ENCODE peak calls at places on chromosomes 7 and 10, in four cellular contexts. Y, Z, F and R are unnamed samples.
A peak's percentile ranks its signal among the peaks of the same experiment; 100 is the strongest.

GRCh38 chr10:112335104-112335840 is 38.6 kb upstream of the ACSL5 start:
- DNase-seq in Y (no peak), Z (no peak), F (no peak), R (no peak)

GRCh38 chr7:30861612-30862011 is 50.0 kb upstream of the AQP1 start:
- DNase-seq in Y (no peak), Z (no peak), F (no peak), R (no peak)

GRCh38 chr10:44069573-44069972 is 315.3 kb downstream of the CXCL12 start:
- DNase-seq in Y (no peak), Z (no peak), F (no peak), R (no peak)

GRCh38 chr10:24219963-24220362 is 11.0 kb downstream of the KIAA1217 start:
- DNase-seq in Y (no peak), Z (no peak), F (no peak), R (no peak)

GRCh38 chr10:15202639-15203038 is 34.1 kb upstream of the NMT2 start:
- DNase-seq in Y (no peak), Z (no peak), F (no peak), R (no peak)

GRCh38 chr10:129962092-129962494 is 2.0 kb downstream of the EBF3 start:
- DNase-seq in Y (no peak), Z (no peak), F (no peak), R (no peak)

GRCh38 chr7:44216521-44217030 is 15.8 kb downstream of the YKT6 start:
- DNase-seq in Y (peak; percentile 6), Z (no peak), F (no peak), R (no peak)

GRCh38 chr7:151795168-151795754 is 81.7 kb downstream of the PRKAG2 start:
- DNase-seq in Y (peak; percentile 9), Z (no peak), F (no peak), R (no peak)

GRCh38 chr7:83394776-83395175 is 232.1 kb upstream of the PCLO start:
- DNase-seq in Y (no peak), Z (no peak), F (no peak), R (no peak)

GRCh38 chr10:114487815-114488536 is 83.7 kb upstream of the AFAP1L2 start:
- DNase-seq in Y (no peak), Z (no peak), F (no peak), R (no peak)

GRCh38 chr10:131824371-131825149 is 76.2 kb upstream of the PPP2R2D start:
- DNase-seq in Y (peak; percentile 26), Z (no peak), F (no peak), R (no peak)

GRCh38 chr10:11798862-11799735 is 24.1 kb upstream of the PROSER2 start:
- DNase-seq in Y (no peak), Z (no peak), F (no peak), R (no peak)

DNA sequence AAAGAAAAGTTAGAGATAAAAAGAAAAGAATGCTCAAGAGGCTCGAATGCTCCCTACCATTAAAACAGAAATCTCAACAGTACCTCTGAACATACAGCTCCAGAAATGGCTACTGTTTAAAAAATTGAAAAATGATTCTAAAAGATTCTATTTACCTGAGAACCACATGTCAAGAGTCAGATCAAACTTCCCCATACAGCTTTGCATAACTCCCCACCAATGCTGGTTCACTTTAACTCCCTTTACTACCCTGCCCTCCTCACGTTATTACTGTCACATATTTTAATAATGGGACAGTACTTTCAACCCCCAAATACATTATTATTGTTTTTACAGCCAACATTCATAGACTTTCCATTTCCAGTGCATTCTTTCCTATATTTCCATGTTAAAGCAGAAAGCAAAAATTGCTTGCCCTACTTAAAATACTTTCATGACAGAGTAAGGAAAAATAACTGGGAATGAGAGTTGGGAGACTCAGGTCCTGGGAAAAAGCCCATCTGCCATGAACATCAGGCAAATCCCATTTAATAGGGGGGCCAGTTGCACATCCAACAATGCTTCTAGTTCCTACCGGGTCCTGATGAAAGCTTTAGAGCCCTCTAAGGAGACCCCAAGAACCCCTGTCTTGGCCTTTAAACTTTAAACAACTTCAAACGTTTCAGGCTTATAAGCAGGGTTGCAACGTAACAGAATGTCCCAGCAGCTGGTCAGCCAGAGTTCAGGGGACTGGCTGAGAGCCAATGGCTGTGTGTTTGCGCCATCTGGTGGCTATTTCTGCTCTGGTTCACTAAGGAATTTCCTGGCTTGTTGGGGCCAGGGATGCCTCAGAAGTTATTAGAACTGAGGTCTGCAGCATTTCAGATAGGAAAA is 247.4 kb downstream of the ELMO1 start:
- DNase-seq in Y (peak; percentile 85), Z (no peak), F (peak; percentile 73), R (peak; percentile 64)
- TF ChIP-seq NR2C2 in Y (no peak), Z (no peak), F (no peak), R (no peak)

GRCh38 chr10:120460191-120460590 is 3.2 kb downstream of the PLPP4 start:
- DNase-seq in Y (no peak), Z (no peak), F (no peak), R (no peak)
- TF ChIP-seq NR2C2 in Y (no peak), Z (no peak), F (no peak), R (no peak)

GRCh38 chr7:27409776-27410175 is 167.2 kb downstream of the EVX1 start:
- DNase-seq in Y (no peak), Z (no peak), F (no peak), R (no peak)
- TF ChIP-seq NR2C2 in Y (no peak), Z (no peak), F (no peak), R (no peak)

GRCh38 chr7:14685112-14685511 is 217.4 kb downstream of the DGKB start:
- DNase-seq in Y (no peak), Z (no peak), F (no peak), R (no peak)
- TF ChIP-seq NR2C2 in Y (no peak), Z (no peak), F (no peak), R (no peak)

GRCh38 chr10:78065616-78066410 is 32.1 kb downstream of the RPS24 start:
- DNase-seq in Y (no peak), Z (no peak), F (no peak), R (no peak)
- TF ChIP-seq NR2C2 in Y (no peak), Z (no peak), F (no peak), R (no peak)

DNA sequence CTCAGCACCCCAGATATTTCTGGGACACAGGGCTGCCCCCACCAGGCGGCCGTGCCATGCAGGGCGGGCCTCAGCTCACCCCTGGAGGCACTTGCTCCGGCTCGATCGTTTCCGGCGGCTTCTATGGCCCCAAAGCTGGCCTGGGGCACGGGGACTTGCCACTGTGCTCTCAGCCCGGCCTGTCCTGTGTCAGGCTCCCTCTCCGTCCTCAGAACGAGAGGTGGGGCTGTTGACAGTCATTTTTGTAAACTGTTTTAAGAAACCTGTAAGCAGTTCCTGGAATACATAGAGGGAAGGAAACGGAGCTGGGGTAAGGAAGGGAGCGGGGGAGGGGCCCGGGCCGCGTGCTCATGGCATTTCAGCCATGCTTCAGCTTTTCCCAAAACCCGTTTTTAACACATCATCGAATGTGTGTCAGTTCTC is 30.7 kb upstream of the PRKAR1B start:
- DNase-seq in Y (no peak), Z (no peak), F (peak; percentile 10), R (no peak)
- TF ChIP-seq NR2C2 in Y (no peak), Z (no peak), F (no peak), R (no peak)

DNA sequence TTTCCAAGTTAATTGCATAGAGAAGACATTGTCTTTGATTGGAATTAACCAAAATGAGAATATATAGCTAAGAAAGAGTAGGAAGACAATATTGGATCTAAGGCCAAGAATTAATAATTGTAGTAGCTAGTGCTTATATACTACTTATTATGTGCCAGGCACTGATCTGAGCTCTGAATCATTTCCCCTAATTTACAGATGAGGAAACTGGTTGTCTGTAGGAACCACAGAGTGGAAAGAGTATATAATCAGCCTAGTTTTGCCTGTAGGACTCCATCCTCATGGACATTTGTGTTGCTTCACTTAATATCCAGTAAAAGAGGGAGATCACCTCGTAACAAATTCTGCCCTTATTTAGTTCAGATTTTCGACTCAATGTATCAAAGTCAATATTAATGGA is 127.9 kb downstream of the ARID5B start:
- DNase-seq in Y (no peak), Z (no peak), F (no peak), R (no peak)
- TF ChIP-seq NR2C2 in Y (no peak), Z (no peak), F (no peak), R (no peak)

DNA sequence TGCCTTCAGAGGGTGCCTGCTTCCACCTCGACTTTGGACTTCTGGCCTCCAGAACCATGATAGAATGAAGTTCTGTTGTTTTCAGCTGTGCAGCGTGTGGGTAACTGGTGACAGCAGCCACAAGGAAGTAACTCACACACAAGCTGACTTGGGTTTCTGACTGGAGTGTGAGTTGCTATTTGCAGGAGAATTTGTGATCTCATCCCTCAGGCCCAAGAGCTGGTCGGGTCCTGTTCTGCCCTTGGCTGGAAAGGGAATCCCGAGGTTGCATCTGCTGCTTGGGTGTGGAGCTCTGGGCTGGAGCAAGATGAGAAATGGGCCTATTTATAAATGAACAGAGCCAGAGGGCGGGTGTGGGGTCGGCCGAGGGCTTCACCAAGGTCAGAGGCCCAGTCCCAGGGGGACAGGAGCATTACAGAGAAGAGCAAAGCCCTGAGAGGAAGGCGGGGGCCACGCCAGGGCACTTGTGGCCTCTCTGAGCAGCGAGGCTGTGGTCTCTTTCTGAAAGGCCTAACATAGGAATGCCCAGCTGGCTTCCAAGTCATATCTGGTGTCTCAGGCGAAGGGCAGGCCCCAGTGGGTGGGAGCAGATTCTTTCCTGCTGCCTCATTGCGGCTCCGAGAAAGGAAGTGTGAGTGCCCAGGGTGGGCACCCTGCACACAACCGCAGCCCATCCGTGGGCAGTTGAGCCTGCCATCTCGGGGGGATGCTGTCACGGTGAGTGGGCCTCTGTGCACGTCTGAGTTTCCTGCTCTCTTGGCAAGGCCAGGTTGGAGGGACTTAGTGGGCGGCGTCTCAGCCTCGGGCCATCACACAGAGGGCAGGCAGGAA is 26.5 kb upstream of the C10orf71 start:
- DNase-seq in Y (no peak), Z (no peak), F (no peak), R (no peak)
- TF ChIP-seq NR2C2 in Y (no peak), Z (no peak), F (no peak), R (no peak)

DNA sequence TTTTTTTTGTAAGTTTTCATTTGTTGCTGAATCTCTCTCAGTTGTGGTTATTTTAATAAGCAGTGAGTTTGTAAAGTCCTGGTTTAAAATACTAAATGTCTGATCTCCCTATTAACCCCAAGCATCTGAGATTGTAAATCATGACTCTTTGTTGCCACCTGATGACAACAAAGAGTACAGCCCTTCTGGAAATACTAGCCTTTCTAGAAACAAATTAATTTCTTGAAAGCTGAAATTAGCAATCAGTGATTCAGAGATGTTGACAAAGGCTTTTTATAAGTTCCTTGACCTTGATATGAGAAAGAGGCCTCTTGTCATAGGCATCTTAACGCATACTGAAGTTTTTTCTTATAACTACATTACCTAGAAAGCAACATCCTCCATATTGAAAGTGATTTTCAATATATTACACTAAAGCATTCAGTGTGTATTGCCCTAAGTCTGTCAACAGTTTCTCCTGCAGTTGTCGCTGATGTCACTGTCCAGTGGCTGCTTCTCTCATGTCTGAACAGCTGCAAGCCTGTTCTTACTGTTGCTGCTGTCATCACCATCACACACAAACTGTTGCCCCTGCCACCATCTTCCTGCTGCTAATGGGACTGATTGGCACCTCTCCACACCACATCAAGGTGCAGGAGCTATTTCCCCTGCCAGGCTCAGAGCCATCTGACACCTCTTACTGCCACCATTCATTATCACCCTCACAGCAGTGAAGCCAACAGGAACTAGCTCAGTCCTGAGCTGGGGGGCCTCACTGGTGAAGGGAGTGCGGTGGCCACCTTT is 95.1 kb upstream of the LRGUK start:
- DNase-seq in Y (no peak), Z (no peak), F (no peak), R (no peak)
- TF ChIP-seq NR2C2 in Y (no peak), Z (no peak), F (no peak), R (no peak)